ENCODE peak calls at places on chromosomes 4 and X, in six cellular contexts. L is neural crest cell, S is choroid plexus epithelial cell, P is colonic mucosa, H is cardiac fibroblast, D is AG04450. C is an unnamed sample.

GRCh38 chr4:163991268-163991667 is 496.8 kb downstream of the TMA16 start:
- DNase-seq in D (no peak), H (no peak), S (no peak), L (no peak), P (no peak), C (no peak)

GRCh38 chrX:125544856-125545255 is 225.2 kb downstream of the TEX13C start:
- DNase-seq in D (no peak), S (no peak), P (no peak), H (no peak), L (no peak), C (no peak)

GRCh38 chrX:97039363-97040029 is 155.8 kb downstream of the RPA4 start:
- DNase-seq in H (peak), P (peak), S (peak), D (no peak), L (no peak), C (no peak)

GRCh38 chr4:23333556-23333945 is 556.3 kb downstream of the PPARGC1A start:
- DNase-seq in D (no peak), H (peak), L (no peak), P (no peak), S (peak), C (no peak)

GRCh38 chr4:950136-951020 is 18.1 kb downstream of the TMEM175 start:
- DNase-seq in L (no peak), S (no peak), P (peak), D (no peak), H (no peak), C (no peak)

GRCh38 chr4:74262522-74262921 is 45.7 kb upstream of the EPGN start:
- DNase-seq in D (no peak), P (no peak), L (no peak), S (peak), H (peak), C (no peak)

GRCh38 chrX:155055494-155055893 is 15.4 kb downstream of the CMC4 start:
- DNase-seq in S (no peak), H (no peak), D (no peak), L (no peak), P (no peak), C (no peak)

GRCh38 chr4:7693237-7693608 is 246.4 kb downstream of the AFAP1 start:
- DNase-seq in H (no peak), L (no peak), P (no peak), S (no peak), D (no peak), C (no peak)

GRCh38 chr4:8443801-8444200 is 3.2 kb downstream of the TRMT44 start:
- DNase-seq in S (no peak), D (no peak), L (no peak), H (no peak), P (no peak), C (no peak)

GRCh38 chr4:101954975-101955678 is 164.6 kb downstream of the BANK1 start:
- DNase-seq in S (no peak), P (no peak), D (no peak), L (no peak), H (no peak), C (no peak)

GRCh38 chr4:60506061-60506460 is 694.1 kb upstream of the ADGRL3 start:
- DNase-seq in L (no peak), S (no peak), H (no peak), P (no peak), D (no peak), C (no peak)

GRCh38 chrX:129823115-129823514 is 20.6 kb downstream of the ZDHHC9 start:
- DNase-seq in D (no peak), L (peak), S (peak), H (peak), P (peak), C (no peak)

GRCh38 chr4:143641406-143641805 is 59.1 kb downstream of the FREM3 start:
- DNase-seq in D (no peak), P (no peak), S (peak), H (peak), L (no peak), C (no peak)

GRCh38 chr4:173528378-173529321 is 1.4 kb downstream of the HAND2 start:
- DNase-seq in H (peak), P (no peak), L (no peak), D (no peak), S (no peak), C (no peak)

GRCh38 chrX:19909761-19910160 is 22.4 kb upstream of the SH3KBP1 start:
- DNase-seq in S (no peak), D (no peak), L (no peak), P (no peak), H (no peak), C (no peak)

GRCh38 chr4:116055857-116056827 is 942.7 kb upstream of the NDST4 start:
- DNase-seq in S (peak), H (peak), L (no peak), D (no peak), P (no peak), C (no peak)

GRCh38 chr4:99815597-99816011 is 1.0 kb upstream of the DAPP1 start:
- DNase-seq in D (no peak), L (no peak), S (peak), H (no peak), P (peak), C (no peak)

GRCh38 chrX:101415180-101416130 is 7.4 kb downstream of the HNRNPH2 start:
- DNase-seq in P (peak), S (peak), D (peak), H (peak), L (peak), C (no peak)

GRCh38 chr4:186935881-186936280 is 212.2 kb upstream of the FAT1 start:
- DNase-seq in L (no peak), H (no peak), S (no peak), P (no peak), D (no peak), C (no peak)

GRCh38 chr4:186934255-186934654 is 210.6 kb upstream of the FAT1 start:
- DNase-seq in H (no peak), L (no peak), P (peak), D (no peak), S (no peak), C (no peak)

GRCh38 chr4:186939226-186939625 is 215.6 kb upstream of the FAT1 start:
- DNase-seq in D (no peak), S (no peak), H (no peak), L (no peak), P (no peak), C (no peak)

GRCh38 chr4:186934841-186935443 is 211.3 kb upstream of the FAT1 start:
- DNase-seq in D (no peak), P (peak), L (no peak), S (peak), H (no peak), C (no peak)

GRCh38 chr4:186936496-186937375 is 213.1 kb upstream of the FAT1 start:
- DNase-seq in P (no peak), H (peak), L (no peak), S (peak), D (no peak), C (no peak)
- TF ChIP-seq CTCF in P (no peak), H (peak), L (no peak), S (peak), D (peak), C (peak)

GRCh38 chr4:153763404-153763803 is 3.6 kb upstream of the RNF175 start:
- DNase-seq in L (no peak), P (no peak), D (no peak), S (no peak), H (no peak), C (no peak)
- TF ChIP-seq CTCF in L (peak), P (no peak), D (peak), S (peak), H (peak), C (peak)

DNA sequence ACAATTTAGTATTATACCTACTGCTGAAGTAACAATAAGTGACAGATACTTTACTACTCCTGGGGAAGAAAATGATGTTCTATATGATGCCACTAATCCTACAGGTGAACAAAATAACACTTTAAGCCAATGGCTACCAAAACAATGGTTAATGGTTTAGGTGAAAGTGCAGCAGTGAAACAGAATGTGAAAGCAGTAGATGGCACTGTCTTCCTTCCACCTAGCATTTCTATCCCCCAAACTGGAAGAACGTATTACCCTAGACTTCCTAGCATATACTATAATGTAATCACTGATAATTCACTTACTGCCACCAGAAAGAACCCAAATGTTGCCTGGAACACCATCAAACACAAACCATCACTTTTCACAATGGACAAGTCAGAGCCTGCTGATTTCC is 18.9 kb upstream of the CABS1 start:
- DNase-seq in S (no peak), L (no peak), D (no peak), H (no peak), P (no peak), C (no peak)
- TF ChIP-seq CTCF in S (no peak), L (no peak), D (no peak), H (no peak), P (no peak), C (no peak)

GRCh38 chr4:159445671-159446070 is 342.8 kb downstream of the RAPGEF2 start:
- DNase-seq in P (no peak), L (no peak), H (no peak), D (no peak), S (no peak), C (no peak)

GRCh38 chr4:159443975-159444374 is 341.1 kb downstream of the RAPGEF2 start:
- DNase-seq in S (no peak), L (no peak), P (no peak), H (no peak), D (peak), C (no peak)

GRCh38 chr4:159447296-159447695 is 344.4 kb downstream of the RAPGEF2 start:
- DNase-seq in P (no peak), D (no peak), L (no peak), H (peak), S (no peak), C (no peak)

GRCh38 chr4:159446266-159446976 is 343.5 kb downstream of the RAPGEF2 start:
- DNase-seq in D (peak), H (peak), S (peak), P (peak), L (peak), C (peak)

GRCh38 chr4:159444668-159445067 is 341.8 kb downstream of the RAPGEF2 start:
- DNase-seq in P (no peak), S (peak), L (no peak), H (peak), D (no peak), C (no peak)
- TF ChIP-seq CTCF in P (no peak), S (peak), L (peak), H (peak), D (no peak), C (no peak)